ENCODE peak calls at places on chromosomes 7 and 10, in five cellular contexts. I, E, O, M and J are unnamed samples.

GRCh38 chr7:30148951-30149459 is 14.2 kb downstream of the MTURN start:
- DNase-seq in E (no peak), O (no peak), M (no peak), I (no peak), J (peak)

GRCh38 chr7:92646966-92647625 is 56.9 kb upstream of the FAM133B start:
- DNase-seq in M (no peak), O (no peak), I (no peak), E (no peak), J (no peak)

GRCh38 chr7:4791738-4792536 is 16.5 kb downstream of the AP5Z1 start:
- DNase-seq in E (peak), I (peak), M (no peak), O (peak), J (no peak)

GRCh38 chr10:76719021-76719420 is 918.6 kb downstream of the KCNMA1 start:
- DNase-seq in I (no peak), E (no peak), M (peak), O (no peak), J (no peak)

GRCh38 chr7:29342761-29343160 is 148.2 kb downstream of the CHN2 start:
- DNase-seq in I (no peak), O (no peak), M (peak), E (no peak), J (peak)

GRCh38 chr10:132276706-132277105 is 31.0 kb downstream of the STK32C start:
- DNase-seq in O (no peak), E (no peak), I (no peak), M (no peak), J (no peak)

GRCh38 chr10:24844742-24845141 is 107.7 kb downstream of the PRTFDC1 start:
- DNase-seq in E (no peak), O (no peak), M (no peak), I (no peak), J (no peak)

GRCh38 chr7:43612599-43613589 is 30.0 kb downstream of the STK17A start:
- DNase-seq in E (no peak), I (no peak), M (no peak), O (no peak), J (no peak)

GRCh38 chr10:24822557-24822956 is 98.9 kb upstream of the ARHGAP21 start:
- DNase-seq in I (no peak), M (no peak), E (no peak), O (no peak), J (no peak)

GRCh38 chr10:69057951-69058297 is 30.0 kb upstream of the SRGN start:
- DNase-seq in O (no peak), I (no peak), M (no peak), E (no peak), J (no peak)

DNA sequence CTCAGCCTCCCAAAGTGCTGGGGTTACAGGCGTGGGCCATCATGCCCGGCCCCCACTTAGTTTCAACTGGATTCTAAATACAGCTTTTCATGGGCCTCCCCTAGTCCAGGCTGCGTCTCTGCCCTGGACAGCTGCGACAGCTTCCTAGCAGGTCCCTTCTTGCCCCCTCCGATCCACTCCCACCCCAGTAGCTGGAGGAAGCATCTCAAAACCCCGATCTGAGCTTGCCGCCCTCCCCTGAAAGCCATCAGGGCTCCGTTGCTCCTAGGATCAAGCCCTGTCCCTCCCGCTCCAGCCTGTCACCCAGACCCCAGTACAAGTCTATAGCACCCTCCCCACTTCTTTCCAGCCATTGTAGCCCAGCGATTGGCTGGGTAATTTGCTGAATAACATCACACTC is 64.5 kb downstream of the VWA2 start:
- DNase-seq in E (no peak), O (no peak), M (no peak), I (no peak), J (no peak)
- H3K9ac ChIP-seq in E (no peak), O (no peak), M (no peak), I (no peak), J (no peak)

GRCh38 chr7:155252388-155252957 is 45.2 kb upstream of the INSIG1 start:
- DNase-seq in I (no peak), M (peak), E (no peak), O (no peak), J (no peak)
- TF ChIP-seq EZH2 in I (no peak), M (no peak), E (no peak), O (no peak), J (no peak)

GRCh38 chr10:115171392-115171960 is 78.3 kb downstream of the ATRNL1 start:
- DNase-seq in M (peak), O (peak), I (no peak), E (peak), J (no peak)
- TF ChIP-seq CTCF in M (peak), O (peak), I (no peak), E (peak), J (no peak)

GRCh38 chr7:100882769-100883526 is 6.6 kb downstream of the UFSP1 start:
- DNase-seq in I (no peak), E (no peak), M (no peak), O (no peak), J (no peak)
- H3K9ac ChIP-seq in I (no peak), E (no peak), M (no peak), O (no peak), J (no peak)

DNA sequence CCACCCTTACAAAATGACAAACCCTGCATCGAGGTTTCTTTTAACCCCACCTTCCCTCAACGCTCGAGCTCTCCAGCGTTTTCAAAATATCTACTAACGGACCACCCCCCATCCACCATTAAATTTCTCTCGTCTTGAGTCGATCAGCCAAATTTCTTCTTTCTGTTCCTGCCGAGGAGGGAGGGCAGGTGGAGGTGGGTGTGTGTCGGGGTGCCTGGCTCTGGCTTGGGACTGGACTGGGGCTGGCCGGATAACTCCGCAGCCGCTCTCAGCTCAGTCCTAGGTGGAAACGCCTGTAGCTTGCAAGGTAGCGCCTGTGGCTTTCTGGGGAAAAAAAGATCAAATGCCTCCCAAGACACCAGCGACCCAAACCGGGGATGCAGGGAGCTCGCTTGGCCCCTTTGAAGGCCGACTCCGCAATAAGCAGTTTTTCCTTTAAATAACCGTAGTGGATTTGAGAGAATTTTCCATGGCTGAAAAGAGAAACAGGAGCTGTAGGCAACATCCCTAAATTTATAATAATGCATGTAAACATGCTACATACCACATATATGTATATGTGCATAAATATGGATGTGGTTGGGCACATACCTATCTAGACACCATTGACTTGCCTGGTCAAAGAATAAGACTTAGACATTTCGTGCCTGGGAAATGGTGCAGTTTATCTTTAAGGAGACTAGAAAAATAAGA is 1.9 kb upstream of the TMEM178B start:
- DNase-seq in I (no peak), E (no peak), O (peak), M (no peak), J (no peak)
- TF ChIP-seq EZH2 in I (peak), E (no peak), O (peak), M (peak), J (peak)

DNA sequence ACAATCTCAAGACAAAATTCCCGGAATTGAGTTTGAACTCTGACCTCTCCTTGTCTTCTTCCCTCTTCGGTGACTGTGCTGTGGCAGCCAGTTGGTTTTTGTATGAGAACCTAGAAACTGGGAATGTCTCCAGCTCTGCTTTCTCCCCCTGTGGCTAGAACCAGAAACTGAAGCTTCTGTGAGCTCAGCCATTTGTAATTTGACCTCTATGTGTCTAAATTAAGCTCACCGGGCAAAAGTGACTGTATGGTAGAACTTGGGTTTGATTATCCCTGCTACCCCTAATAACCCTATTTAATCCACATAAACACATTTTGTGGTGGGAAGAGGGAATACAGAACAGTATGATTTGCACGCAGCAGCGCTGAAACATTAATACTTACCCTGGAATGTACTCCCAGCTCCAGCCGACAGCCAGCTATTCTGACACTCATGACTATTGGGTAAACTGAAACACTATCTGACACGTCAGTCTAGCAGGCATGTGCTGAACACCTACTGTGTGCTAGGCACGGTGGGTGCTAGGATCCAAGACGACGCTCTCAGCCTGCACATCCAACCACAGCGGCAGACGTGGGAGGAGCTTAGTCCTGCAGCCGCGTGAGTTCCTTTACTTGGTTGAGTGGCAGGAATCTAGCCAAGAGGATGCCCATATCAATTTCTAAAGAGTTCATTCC is 324.8 kb downstream of the SFMBT2 start:
- DNase-seq in M (no peak), I (no peak), O (peak), E (no peak), J (no peak)
- TF ChIP-seq CTCF in M (no peak), I (no peak), O (peak), E (no peak), J (no peak)